ENCODE peak calls at places on chromosomes 1 and 21, in five cellular contexts. I is CD4-positive, CD25-positive, alpha-beta regulatory T cell; R is cardiac muscle cell; L is fibroblast of lung; F is A549. Q is an unnamed sample.

GRCh38 chr21:16323586-16323985 is 593.8 kb downstream of the USP25 start:
- DNase-seq in I (no peak), R (no peak), L (peak; percentile 55), F (no peak), Q (no peak)

GRCh38 chr1:1400576-1401456 is 1.7 kb upstream of the CCNL2 start:
- DNase-seq in I (no peak), R (no peak), L (no peak), F (no peak), Q (no peak)

GRCh38 chr1:118984990-118985608 is 3.0 kb downstream of the TBX15 start:
- DNase-seq in I (no peak), R (no peak), L (no peak), F (no peak), Q (no peak)

GRCh38 chr1:18957136-18957521 is 653 bp upstream of the IFFO2 start:
- DNase-seq in I (no peak), R (no peak), L (no peak), F (no peak), Q (peak; percentile 10)

GRCh38 chr21:28127390-28127789 is 865.3 kb downstream of the LTN1 start:
- DNase-seq in I (no peak), R (no peak), L (peak; percentile 24), F (no peak), Q (no peak)

GRCh38 chr1:13965770-13966398 is 265.9 kb downstream of the PRDM2 start:
- DNase-seq in I (no peak), R (peak; percentile 79), L (peak; percentile 59), F (peak; percentile 35), Q (peak; percentile 39)

GRCh38 chr1:15803380-15803779 is 4.1 kb downstream of the UQCRHL start:
- DNase-seq in I (peak; percentile 24), R (peak; percentile 41), L (peak; percentile 53), F (peak; percentile 43), Q (peak; percentile 17)

GRCh38 chr1:222777977-222778376 is 36.9 kb upstream of the DISP1 start:
- DNase-seq in I (no peak), R (peak; percentile 84), L (peak; percentile 82), F (peak; percentile 36), Q (no peak)

GRCh38 chr1:180190091-180190490 is 35.4 kb downstream of the QSOX1 start:
- DNase-seq in I (no peak), R (no peak), L (no peak), F (no peak), Q (no peak)

GRCh38 chr1:8166436-8166835 is 140.3 kb upstream of the ERRFI1 start:
- DNase-seq in I (no peak), R (no peak), L (no peak), F (no peak), Q (no peak)

GRCh38 chr1:21607549-21608529 is 61.3 kb downstream of the RAP1GAP start:
- DNase-seq in I (no peak), R (peak; percentile 95), L (peak; percentile 61), F (peak; percentile 92), Q (peak; percentile 97)

GRCh38 chr21:34336245-34336644 is 27.6 kb upstream of the KCNE2 start:
- DNase-seq in I (no peak), R (peak; percentile 39), L (peak; percentile 3), F (no peak), Q (no peak)

GRCh38 chr1:175863291-175864050 is 120.1 kb upstream of the TNR start:
- DNase-seq in I (no peak), R (no peak), L (no peak), F (no peak), Q (no peak)

GRCh38 chr21:42725416-42725930 is 72.1 kb downstream of the PDE9A start:
- DNase-seq in I (no peak), R (no peak), L (no peak), F (no peak), Q (no peak)

GRCh38 chr1:108831225-108831624 is 25.7 kb downstream of the AKNAD1 start:
- DNase-seq in I (no peak), R (peak; percentile 81), L (peak; percentile 94), F (peak; percentile 34), Q (no peak)

GRCh38 chr1:163275222-163275621 is 46.5 kb upstream of the NUF2 start:
- DNase-seq in I (no peak), R (no peak), L (no peak), F (peak; percentile 23), Q (no peak)

GRCh38 chr1:29584816-29585600 is 348.7 kb downstream of the PTPRU start:
- DNase-seq in I (no peak), R (no peak), L (peak; percentile 20), F (no peak), Q (no peak)

GRCh38 chr1:222182641-222183040 is 365.3 kb downstream of the HHIPL2 start:
- DNase-seq in I (no peak), R (no peak), L (peak; percentile 22), F (no peak), Q (no peak)

GRCh38 chr1:46522969-46523320 is 28.5 kb downstream of the KNCN start:
- DNase-seq in I (no peak), R (no peak), L (no peak), F (no peak), Q (no peak)

GRCh38 chr21:37532868-37533780 is 166.6 kb downstream of the DYRK1A start:
- DNase-seq in I (no peak), R (no peak), L (peak; percentile 29), F (peak; percentile 35), Q (peak; percentile 38)

GRCh38 chr1:199723557-199723956 is 304.0 kb upstream of the NR5A2 start:
- DNase-seq in I (no peak), R (peak; percentile 23), L (peak; percentile 8), F (no peak), Q (no peak)

GRCh38 chr1:14570514-14570913 is 28.0 kb upstream of the KAZN start:
- DNase-seq in I (no peak), R (peak; percentile 12), L (peak; percentile 81), F (no peak), Q (no peak)

GRCh38 chr1:166975361-166976129 is at the start of gene ILDR2:
- DNase-seq in I (peak; percentile 39), R (peak; percentile 34), L (peak; percentile 25), F (peak; percentile 16), Q (peak; percentile 37)

GRCh38 chr1:230191079-230191478 is 124.0 kb downstream of the GALNT2 start:
- DNase-seq in I (no peak), R (peak; percentile 89), L (peak; percentile 87), F (no peak), Q (no peak)

DNA sequence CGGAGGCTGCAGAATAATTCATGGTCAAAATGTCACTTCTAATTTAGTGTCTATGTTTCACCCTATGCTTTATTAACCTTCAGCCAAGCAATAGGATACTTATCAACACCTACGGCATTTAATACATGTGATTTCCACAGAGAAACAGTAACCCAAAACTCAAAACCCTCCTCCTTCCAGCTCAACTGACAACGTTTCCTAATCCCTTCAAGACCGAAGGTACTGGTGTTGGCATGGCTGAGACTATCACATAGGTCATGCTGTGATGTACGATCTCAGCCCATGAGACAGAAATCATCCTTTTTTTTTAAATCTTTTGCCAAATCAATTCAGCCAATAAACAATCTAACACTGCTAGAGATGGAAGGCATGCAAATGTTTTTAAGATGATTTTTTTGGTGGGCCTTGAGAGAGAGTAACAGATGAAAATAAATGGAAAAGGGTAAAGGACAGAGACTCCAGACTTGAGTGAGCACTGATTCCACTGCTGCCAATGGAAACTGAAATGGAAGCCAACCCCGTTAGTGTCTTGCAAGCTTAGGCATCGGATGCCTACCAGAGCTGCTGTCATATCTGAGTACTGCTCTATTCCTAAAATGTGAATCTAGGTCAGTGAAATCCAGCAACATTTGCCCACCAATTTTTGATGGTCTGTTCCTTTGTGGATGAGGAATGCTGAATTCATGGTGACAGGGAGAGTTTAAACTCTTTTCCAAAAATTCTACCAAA is 63.4 kb upstream of the BCL10 start:
- DNase-seq in I (no peak), R (no peak), L (no peak), F (no peak), Q (no peak)
- H3K4me1 ChIP-seq in I (no peaks in the 10 kb centered on the region), R (peaks cover 4% of the 10 kb centered on the region), L (peaks cover 9% of the 10 kb centered on the region), F (peaks cover 27% of the 10 kb centered on the region), Q (no peaks in the 10 kb centered on the region)

DNA sequence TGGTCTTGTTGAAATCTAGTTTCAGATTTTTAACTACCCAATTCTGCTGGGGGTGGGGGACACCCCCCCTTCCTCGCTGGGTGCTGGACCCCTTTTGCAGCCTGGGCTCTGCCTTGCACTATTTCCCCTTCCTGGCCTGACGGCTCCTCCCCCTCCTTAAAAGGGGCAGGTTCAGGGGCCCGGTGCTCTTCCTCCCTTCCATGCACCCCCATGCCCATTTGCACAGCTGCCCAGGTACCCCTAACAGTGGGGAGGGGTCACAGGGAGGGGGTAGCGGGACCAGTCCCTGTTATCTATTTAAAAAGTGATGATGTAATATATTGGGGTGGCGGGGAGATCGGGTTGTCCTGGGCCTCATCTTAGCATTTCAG is 15.3 kb downstream of the ZBTB7B start:
- DNase-seq in I (no peak), R (no peak), L (no peak), F (no peak), Q (peak; percentile 6)
- H3K4me1 ChIP-seq in I (peaks cover 56% of the 10 kb centered on the region), R (peaks cover 13% of the 10 kb centered on the region), L (peaks cover 14% of the 10 kb centered on the region), F (peaks cover 74% of the 10 kb centered on the region), Q (peaks cover 16% of the 10 kb centered on the region)

GRCh38 chr1:63794927-63795326 is 21.1 kb downstream of the ROR1 start:
- DNase-seq in I (no peak), R (peak; percentile 20), L (peak; percentile 50), F (no peak), Q (no peak)
- H3K4me1 ChIP-seq in I (no peaks in the 10 kb centered on the region), R (peaks cover 74% of the 10 kb centered on the region), L (peaks cover 4% of the 10 kb centered on the region), F (peaks cover 38% of the 10 kb centered on the region), Q (no peaks in the 10 kb centered on the region)

GRCh38 chr1:187074445-187075045 is 245.8 kb downstream of the PLA2G4A start:
- DNase-seq in I (no peak), R (no peak), L (no peak), F (no peak), Q (no peak)
- H3K4me1 ChIP-seq in I (no peaks in the 10 kb centered on the region), R (no peaks in the 10 kb centered on the region), L (no peaks in the 10 kb centered on the region), F (no peaks in the 10 kb centered on the region), Q (no peaks in the 10 kb centered on the region)

GRCh38 chr1:45305231-45305630 is 21.5 kb upstream of the HPDL start:
- DNase-seq in I (no peak), R (no peak), L (no peak), F (no peak), Q (no peak)
- H3K4me1 ChIP-seq in I (peaks cover 13% of the 10 kb centered on the region), R (peaks cover 8% of the 10 kb centered on the region), L (peaks cover 4% of the 10 kb centered on the region), F (peaks cover 7% of the 10 kb centered on the region), Q (no peaks in the 10 kb centered on the region)

GRCh38 chr1:212791261-212791675 is 309 bp downstream of the NSL1 start:
- DNase-seq in I (no peak), R (peak; percentile 78), L (peak; percentile 74), F (peak; percentile 81), Q (no peak)
- H3K4me1 ChIP-seq in I (peaks cover 40% of the 10 kb centered on the region), R (peaks cover 6% of the 10 kb centered on the region), L (peaks cover 6% of the 10 kb centered on the region), F (peaks cover 23% of the 10 kb centered on the region), Q (no peaks in the 10 kb centered on the region)

DNA sequence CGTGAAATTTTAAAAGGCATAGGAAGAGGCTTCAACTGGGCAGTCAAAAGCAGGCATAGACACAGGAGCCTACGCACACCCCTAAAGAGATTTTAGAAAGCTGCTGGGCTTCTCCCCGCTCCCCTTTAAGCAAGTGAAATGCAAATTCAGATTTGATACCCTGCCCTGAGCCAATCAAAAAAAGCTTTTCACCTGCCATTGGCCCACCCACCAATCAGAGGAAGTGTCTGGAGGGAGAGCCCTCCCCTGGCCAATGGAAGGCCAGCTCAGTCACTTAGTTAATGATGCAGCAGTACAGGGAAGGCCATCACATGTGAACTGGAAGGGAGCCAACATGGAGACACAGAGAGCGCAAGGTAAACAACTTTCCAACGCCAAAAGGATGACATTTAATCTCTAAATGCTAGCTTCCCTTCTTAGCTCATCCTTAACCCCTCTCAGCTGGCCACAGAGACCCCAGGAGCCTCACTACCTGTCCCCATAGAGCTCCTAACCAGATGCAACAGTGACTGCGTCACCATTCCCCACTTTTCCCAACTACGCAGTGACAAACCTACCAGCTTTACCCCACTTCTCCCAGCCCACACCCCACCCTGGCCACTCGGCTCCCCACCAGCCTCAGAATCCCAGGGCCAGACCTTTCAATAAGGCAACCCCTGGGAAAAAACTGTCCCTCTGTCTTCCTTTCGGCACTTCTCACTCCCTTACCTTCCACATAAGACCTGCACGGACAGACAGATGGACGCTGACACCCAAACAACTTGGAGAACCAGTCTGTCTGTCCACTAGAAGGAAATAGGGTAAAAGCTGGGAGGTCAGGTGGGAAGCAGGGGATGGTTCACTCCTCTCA is 71.0 kb downstream of the CD46 start:
- DNase-seq in I (peak; percentile 84), R (no peak), L (peak; percentile 37), F (peak; percentile 92), Q (peak; percentile 89)
- H3K4me1 ChIP-seq in I (peaks cover 80% of the 10 kb centered on the region), R (peaks cover 12% of the 10 kb centered on the region), L (peaks cover 46% of the 10 kb centered on the region), F (peaks cover 78% of the 10 kb centered on the region), Q (no peaks in the 10 kb centered on the region)

Q was measured in BE2C.